ENCODE peak calls at places on chromosome 2, in four cellular contexts. One of them, this sample, is unnamed.

GRCh38 chr2:208251098-208251497 is 3.8 kb downstream of the IDH1 start:
- DNase-seq in psoas muscle: no peak
- DNase-seq in transverse colon: no peak
- DNase-seq in right atrium auricular region: no peak
- DNase-seq in this sample: no peak

GRCh38 chr2:112033600-112033999 is 21.5 kb upstream of the TMEM87B start:
- DNase-seq in psoas muscle: no peak
- DNase-seq in transverse colon: no peak
- DNase-seq in right atrium auricular region: no peak
- DNase-seq in this sample: no peak

GRCh38 chr2:98702127-98702802 is 28.7 kb downstream of the MGAT4A start:
- DNase-seq in psoas muscle: peak
- DNase-seq in transverse colon: peak
- DNase-seq in right atrium auricular region: no peak
- DNase-seq in this sample: no peak

GRCh38 chr2:3450385-3451031 is 68.8 kb downstream of the ADI1 start:
- DNase-seq in psoas muscle: peak
- DNase-seq in transverse colon: no peak
- DNase-seq in right atrium auricular region: peak
- DNase-seq in this sample: no peak

GRCh38 chr2:20487030-20487391 is 40.1 kb downstream of the RHOB start:
- DNase-seq in psoas muscle: no peak
- DNase-seq in transverse colon: no peak
- DNase-seq in right atrium auricular region: no peak
- DNase-seq in this sample: no peak

GRCh38 chr2:70523996-70524965 is 29.3 kb downstream of the TGFA start:
- DNase-seq in psoas muscle: no peak
- DNase-seq in transverse colon: peak
- DNase-seq in right atrium auricular region: no peak
- DNase-seq in this sample: no peak

GRCh38 chr2:70516596-70516995 is 37.0 kb downstream of the TGFA start:
- DNase-seq in psoas muscle: no peak
- DNase-seq in transverse colon: no peak
- DNase-seq in right atrium auricular region: no peak
- DNase-seq in this sample: no peak

GRCh38 chr2:128314348-128315121 is 4.1 kb downstream of the HS6ST1 start:
- DNase-seq in psoas muscle: peak
- DNase-seq in transverse colon: no peak
- DNase-seq in right atrium auricular region: peak
- DNase-seq in this sample: no peak

GRCh38 chr2:134258684-134259408 is 5.0 kb downstream of the MGAT5 start:
- DNase-seq in psoas muscle: no peak
- DNase-seq in transverse colon: peak
- DNase-seq in right atrium auricular region: no peak
- DNase-seq in this sample: no peak

GRCh38 chr2:41928593-41928992 is 119.2 kb upstream of the PKDCC start:
- DNase-seq in psoas muscle: no peak
- DNase-seq in transverse colon: no peak
- DNase-seq in right atrium auricular region: no peak
- DNase-seq in this sample: no peak

GRCh38 chr2:194815475-194815874 is 841.6 kb upstream of the SLC39A10 start:
- DNase-seq in psoas muscle: no peak
- DNase-seq in transverse colon: no peak
- DNase-seq in right atrium auricular region: no peak
- DNase-seq in this sample: no peak

GRCh38 chr2:27965841-27966240 is 75.3 kb downstream of the BABAM2 start:
- DNase-seq in psoas muscle: no peak
- DNase-seq in transverse colon: no peak
- DNase-seq in right atrium auricular region: no peak
- DNase-seq in this sample: no peak

GRCh38 chr2:139216435-139216834 is 436.2 kb upstream of the NXPH2 start:
- DNase-seq in psoas muscle: no peak
- DNase-seq in transverse colon: no peak
- DNase-seq in right atrium auricular region: no peak
- DNase-seq in this sample: no peak

GRCh38 chr2:109529532-109530449 is 84.0 kb downstream of the SEPTIN10 start:
- DNase-seq in psoas muscle: no peak
- DNase-seq in transverse colon: no peak
- DNase-seq in right atrium auricular region: no peak
- DNase-seq in this sample: no peak

GRCh38 chr2:230564805-230565779 is 147.6 kb upstream of the CAB39 start:
- DNase-seq in psoas muscle: no peak
- DNase-seq in transverse colon: no peak
- DNase-seq in right atrium auricular region: no peak
- DNase-seq in this sample: no peak

GRCh38 chr2:231708773-231709635 is 679 bp downstream of the PTMA start:
- DNase-seq in psoas muscle: peak
- DNase-seq in transverse colon: peak
- DNase-seq in right atrium auricular region: no peak
- DNase-seq in this sample: no peak

DNA sequence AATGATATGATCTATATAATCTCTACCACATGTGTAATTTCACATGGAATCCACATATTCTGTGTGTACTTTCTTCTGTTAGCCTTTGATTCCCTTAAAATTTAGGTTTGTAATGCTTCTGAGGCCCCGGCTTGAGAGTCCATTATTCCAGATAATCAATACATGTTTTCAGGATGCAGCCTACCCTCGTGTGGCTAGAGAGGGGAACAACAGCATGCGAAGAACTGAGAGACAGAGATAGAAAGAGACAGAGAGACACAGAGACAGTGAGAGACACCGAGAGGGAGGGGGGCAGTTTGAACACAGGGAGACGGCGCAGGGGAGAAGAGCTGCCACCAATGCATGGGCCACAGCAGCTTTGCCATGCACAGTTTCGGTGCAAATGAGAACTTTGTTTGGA is 185.4 kb downstream of the SNTG2 start:
- DNase-seq in psoas muscle: no peak
- DNase-seq in transverse colon: no peak
- DNase-seq in right atrium auricular region: no peak
- DNase-seq in this sample: no peak
- TF ChIP-seq CTCF in psoas muscle: no peak
- TF ChIP-seq CTCF in transverse colon: no peak
- TF ChIP-seq CTCF in right atrium auricular region: no peak
- TF ChIP-seq CTCF in this sample: peak

GRCh38 chr2:1656961-1657841 is 87.1 kb downstream of the PXDN start:
- DNase-seq in psoas muscle: no peak
- DNase-seq in transverse colon: peak
- DNase-seq in right atrium auricular region: no peak
- DNase-seq in this sample: no peak

GRCh38 chr2:1655461-1655860 is 88.9 kb downstream of the PXDN start:
- DNase-seq in psoas muscle: no peak
- DNase-seq in transverse colon: no peak
- DNase-seq in right atrium auricular region: no peak
- DNase-seq in this sample: no peak

GRCh38 chr2:1658394-1659151 is 85.7 kb downstream of the PXDN start:
- DNase-seq in psoas muscle: peak
- DNase-seq in transverse colon: peak
- DNase-seq in right atrium auricular region: no peak
- DNase-seq in this sample: no peak

GRCh38 chr2:1654696-1655374 is 89.5 kb downstream of the PXDN start:
- DNase-seq in psoas muscle: no peak
- DNase-seq in transverse colon: no peak
- DNase-seq in right atrium auricular region: no peak
- DNase-seq in this sample: no peak

DNA sequence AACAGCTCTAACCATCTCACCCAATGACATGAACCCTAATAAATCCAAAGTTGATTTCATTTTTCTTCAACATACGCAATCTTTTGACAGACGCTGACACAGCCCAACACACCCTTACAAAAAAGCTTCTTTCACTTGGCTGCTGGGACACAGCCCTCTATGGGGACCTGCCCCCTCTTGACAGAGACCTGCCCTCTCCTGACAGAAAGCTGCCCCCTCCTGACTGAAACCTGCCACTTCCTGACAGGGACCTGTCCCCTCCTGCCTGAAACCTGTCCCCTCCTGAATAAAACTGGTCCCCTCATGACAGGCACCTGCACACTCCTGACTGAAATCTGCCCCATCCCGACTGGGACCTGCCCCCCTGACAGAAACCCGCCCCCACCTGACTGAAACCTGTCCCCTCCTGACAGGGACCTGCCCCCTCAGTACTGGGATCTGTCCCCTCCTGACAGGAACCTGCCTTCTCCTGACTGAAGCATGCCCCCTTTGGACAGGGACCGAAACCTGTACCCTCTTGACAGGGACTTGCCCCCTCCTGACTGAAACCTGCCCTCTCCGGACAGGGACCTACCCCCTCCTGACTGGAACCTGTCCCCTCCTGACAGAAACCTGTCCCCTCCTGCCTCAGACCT is 87.9 kb downstream of the PXDN start:
- DNase-seq in psoas muscle: no peak
- DNase-seq in transverse colon: peak
- DNase-seq in right atrium auricular region: no peak
- DNase-seq in this sample: no peak
- TF ChIP-seq CTCF in psoas muscle: no peak
- TF ChIP-seq CTCF in transverse colon: no peak
- TF ChIP-seq CTCF in right atrium auricular region: no peak
- TF ChIP-seq CTCF in this sample: no peak

GRCh38 chr2:9991221-9991620 is 39.7 kb downstream of the GRHL1 start:
- DNase-seq in psoas muscle: no peak
- DNase-seq in transverse colon: no peak
- DNase-seq in right atrium auricular region: no peak
- DNase-seq in this sample: no peak

GRCh38 chr2:9991829-9992273 is 40.4 kb downstream of the GRHL1 start:
- DNase-seq in psoas muscle: no peak
- DNase-seq in transverse colon: no peak
- DNase-seq in right atrium auricular region: no peak
- DNase-seq in this sample: no peak

GRCh38 chr2:9994462-9994861 is 43.0 kb downstream of the GRHL1 start:
- DNase-seq in psoas muscle: no peak
- DNase-seq in transverse colon: no peak
- DNase-seq in right atrium auricular region: no peak
- DNase-seq in this sample: no peak

GRCh38 chr2:9995059-9995458 is 43.6 kb downstream of the GRHL1 start:
- DNase-seq in psoas muscle: no peak
- DNase-seq in transverse colon: no peak
- DNase-seq in right atrium auricular region: no peak
- DNase-seq in this sample: no peak

DNA sequence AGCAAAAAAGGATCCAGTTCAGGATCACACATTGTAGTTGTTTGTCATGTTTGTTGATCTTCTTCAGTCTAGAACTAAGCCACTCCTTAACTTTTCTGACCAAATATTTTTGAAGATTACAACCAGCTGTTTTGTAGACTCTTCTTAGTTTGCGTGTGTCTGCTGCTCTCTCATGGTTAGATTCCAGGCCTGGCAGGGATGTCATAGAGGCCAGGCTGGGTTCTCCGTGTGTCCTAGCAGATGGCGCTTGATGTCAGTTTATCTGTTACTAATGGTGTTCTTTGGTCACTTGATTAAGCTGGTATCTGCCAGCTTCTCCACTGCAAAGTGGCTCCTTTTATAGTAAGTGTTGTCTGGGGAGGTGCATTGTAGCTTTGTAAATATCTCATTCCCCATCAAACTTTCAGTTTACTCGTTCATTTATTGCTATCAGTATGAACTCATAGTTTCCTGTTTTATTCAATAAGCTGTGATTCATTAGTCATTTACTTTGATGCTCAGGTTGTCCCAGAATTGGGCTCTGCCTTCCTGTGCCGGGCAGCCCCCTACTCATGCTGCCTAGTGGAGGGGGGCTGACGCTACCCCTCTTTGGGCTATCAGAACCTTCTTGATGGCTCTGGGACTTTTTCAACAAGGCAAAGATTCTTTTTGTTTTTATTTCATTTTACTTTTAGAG is 42.1 kb downstream of the GRHL1 start:
- DNase-seq in psoas muscle: no peak
- DNase-seq in transverse colon: no peak
- DNase-seq in right atrium auricular region: no peak
- DNase-seq in this sample: no peak
- TF ChIP-seq CTCF in psoas muscle: peak
- TF ChIP-seq CTCF in transverse colon: no peak
- TF ChIP-seq CTCF in right atrium auricular region: peak
- TF ChIP-seq CTCF in this sample: no peak

GRCh38 chr2:222306393-222307137 is 7.8 kb upstream of the PAX3 start:
- DNase-seq in psoas muscle: no peak
- DNase-seq in transverse colon: no peak
- DNase-seq in right atrium auricular region: no peak
- DNase-seq in this sample: no peak
- TF ChIP-seq CTCF in psoas muscle: no peak
- TF ChIP-seq CTCF in transverse colon: no peak
- TF ChIP-seq CTCF in right atrium auricular region: no peak
- TF ChIP-seq CTCF in this sample: no peak

DNA sequence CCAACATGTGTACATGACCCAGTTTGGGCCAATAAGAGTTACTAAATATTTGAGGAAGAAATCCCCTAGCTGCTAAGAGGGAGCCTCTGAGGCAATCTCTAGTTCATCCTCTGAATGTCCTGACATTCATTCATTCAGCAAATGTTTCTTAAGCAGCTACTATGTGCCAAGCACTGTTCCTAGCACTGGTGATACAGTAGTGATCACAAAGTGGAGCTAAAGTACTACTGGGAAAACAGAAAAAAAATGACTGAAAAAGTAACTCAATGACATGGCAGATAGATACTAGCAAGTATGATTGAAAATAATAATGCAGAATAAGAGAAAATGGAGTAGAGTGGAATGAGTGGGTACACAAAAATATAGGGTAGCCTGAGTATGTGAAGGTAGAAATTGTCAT is 79.8 kb upstream of the PID1 start:
- DNase-seq in psoas muscle: no peak
- DNase-seq in transverse colon: no peak
- DNase-seq in right atrium auricular region: no peak
- DNase-seq in this sample: no peak
- TF ChIP-seq CTCF in psoas muscle: no peak
- TF ChIP-seq CTCF in transverse colon: no peak
- TF ChIP-seq CTCF in right atrium auricular region: peak
- TF ChIP-seq CTCF in this sample: no peak

GRCh38 chr2:125227843-125228392 is 1202.8 kb downstream of the CNTNAP5 start:
- DNase-seq in psoas muscle: no peak
- DNase-seq in transverse colon: no peak
- DNase-seq in right atrium auricular region: no peak
- DNase-seq in this sample: no peak
- TF ChIP-seq CTCF in psoas muscle: no peak
- TF ChIP-seq CTCF in transverse colon: no peak
- TF ChIP-seq CTCF in right atrium auricular region: peak
- TF ChIP-seq CTCF in this sample: peak